ENCODE peak calls at places on chromosomes 5 and 9, in six cellular contexts. V is A549; J is fibroblast of lung; T is CD8-positive, alpha-beta T cell; B is endodermal cell; G is colonic mucosa. L is an unnamed sample. For H3K4me1, the result is how much of the 10 kb centered on the place peaks cover.

GRCh38 chr5:141957367-141957993 is 522 bp downstream of the PCDH12 start:
- DNase-seq in V (no peak), J (no peak), T (no peak), B (no peak), G (no peak), L (no peak)

GRCh38 chr5:168162464-168162863 is 129.0 kb upstream of the WWC1 start:
- DNase-seq in V (no peak), J (no peak), T (no peak), B (no peak), G (no peak), L (no peak)

GRCh38 chr5:33180900-33181299 is 259.9 kb upstream of the TARS1 start:
- DNase-seq in V (peak), J (peak), T (no peak), B (no peak), G (no peak), L (no peak)

GRCh38 chr5:72402381-72402890 is 82.3 kb downstream of the PTCD2 start:
- DNase-seq in V (peak), J (peak), T (no peak), B (no peak), G (no peak), L (no peak)

GRCh38 chr9:77807846-77808749 is 160.0 kb upstream of the GNA14 start:
- DNase-seq in V (no peak), J (peak), T (no peak), B (no peak), G (peak), L (peak)

GRCh38 chr5:142926549-142926948 is 156.4 kb downstream of the ARHGAP26 start:
- DNase-seq in V (no peak), J (no peak), T (no peak), B (no peak), G (no peak), L (no peak)

GRCh38 chr5:101782352-101783087 is 513.6 kb downstream of the SLCO4C1 start:
- DNase-seq in V (no peak), J (no peak), T (no peak), B (no peak), G (no peak), L (no peak)

GRCh38 chr5:75963554-75963953 is 119.6 kb upstream of the SV2C start:
- DNase-seq in V (no peak), J (no peak), T (no peak), B (no peak), G (no peak), L (no peak)

GRCh38 chr9:112493738-112494137 is 7.1 kb downstream of the KIAA1958 start:
- DNase-seq in V (no peak), J (peak), T (no peak), B (no peak), G (no peak), L (no peak)

GRCh38 chr5:156481741-156482140 is 154.8 kb downstream of the SGCD start:
- DNase-seq in V (no peak), J (no peak), T (no peak), B (no peak), G (no peak), L (no peak)

GRCh38 chr9:121609845-121610637 is 41.4 kb upstream of the DAB2IP start:
- DNase-seq in V (peak), J (peak), T (no peak), B (no peak), G (no peak), L (peak)

GRCh38 chr9:107809859-107810492 is 320.4 kb upstream of the KLF4 start:
- DNase-seq in V (no peak), J (peak), T (no peak), B (no peak), G (no peak), L (peak)

GRCh38 chr9:128902351-128903078 is 18.3 kb upstream of the PHYHD1 start:
- DNase-seq in V (no peak), J (no peak), T (peak), B (no peak), G (peak), L (peak)

GRCh38 chr5:33890147-33890546 is 1.6 kb downstream of the ADAMTS12 start:
- DNase-seq in V (no peak), J (peak), T (no peak), B (no peak), G (no peak), L (no peak)

GRCh38 chr5:154962494-154962893 is 21.6 kb downstream of the MRPL22 start:
- DNase-seq in V (no peak), J (no peak), T (no peak), B (no peak), G (no peak), L (no peak)

GRCh38 chr5:118553662-118554061 is 434.7 kb downstream of the DTWD2 start:
- DNase-seq in V (no peak), J (peak), T (no peak), B (no peak), G (no peak), L (no peak)

GRCh38 chr9:136777359-136777758 is 13.0 kb upstream of the LCN15 start:
- DNase-seq in V (no peak), J (no peak), T (no peak), B (no peak), G (peak), L (peak)

GRCh38 chr9:101226161-101226560 is 158.6 kb downstream of the BAAT start:
- DNase-seq in V (no peak), J (no peak), T (no peak), B (no peak), G (no peak), L (no peak)

GRCh38 chr5:151094054-151094858 is 13.4 kb upstream of the TNIP1 start:
- DNase-seq in V (peak), J (no peak), T (peak), B (peak), G (peak), L (peak)

GRCh38 chr5:56402273-56403223 is 169.4 kb upstream of the ANKRD55 start:
- DNase-seq in V (no peak), J (no peak), T (no peak), B (no peak), G (no peak), L (peak)

GRCh38 chr9:76255781-76256455 is 138.3 kb downstream of the RFK start:
- DNase-seq in V (no peak), J (peak), T (no peak), B (no peak), G (peak), L (peak)

GRCh38 chr5:71782393-71782770 is 63.3 kb downstream of the CARTPT start:
- DNase-seq in V (no peak), J (no peak), T (no peak), B (no peak), G (no peak), L (peak)

GRCh38 chr5:156896545-156896944 is 46.5 kb downstream of the PPP1R2B start:
- DNase-seq in V (no peak), J (no peak), T (no peak), B (no peak), G (no peak), L (no peak)

GRCh38 chr9:69444021-69444420 is 119.0 kb downstream of the ENTREP1 start:
- DNase-seq in V (no peak), J (peak), T (no peak), B (no peak), G (no peak), L (no peak)

GRCh38 chr5:14316471-14316870 is 173.3 kb downstream of the TRIO start:
- DNase-seq in V (no peak), J (peak), T (no peak), B (no peak), G (no peak), L (no peak)

GRCh38 chr5:130529716-130530485 is 625.6 kb downstream of the CHSY3 start:
- DNase-seq in V (no peak), J (no peak), T (no peak), B (no peak), G (no peak), L (no peak)

GRCh38 chr9:100011062-100011681 is 87.6 kb downstream of the ERP44 start:
- DNase-seq in V (peak), J (peak), T (peak), B (peak), G (peak), L (peak)

GRCh38 chr5:114249838-114250237 is 112.0 kb upstream of the KCNN2 start:
- DNase-seq in V (no peak), J (peak), T (no peak), B (no peak), G (no peak), L (no peak)

GRCh38 chr5:15827786-15828185 is 327.8 kb downstream of the FBXL7 start:
- DNase-seq in V (no peak), J (no peak), T (no peak), B (no peak), G (no peak), L (no peak)

GRCh38 chr9:136614967-136615623 is 47.6 kb upstream of the EGFL7 start:
- DNase-seq in V (no peak), J (no peak), T (no peak), B (peak), G (peak), L (peak)

GRCh38 chr9:116998305-116998704 is 311.2 kb downstream of the TRIM32 start:
- DNase-seq in V (no peak), J (peak), T (no peak), B (peak), G (no peak), L (no peak)

GRCh38 chr9:79952401-79952800 is 380.6 kb downstream of the TLE4 start:
- DNase-seq in V (no peak), J (no peak), T (no peak), B (no peak), G (no peak), L (no peak)

GRCh38 chr9:75168270-75169185 is 80.2 kb downstream of the OSTF1 start:
- DNase-seq in V (no peak), J (peak), T (no peak), B (no peak), G (no peak), L (no peak)

DNA sequence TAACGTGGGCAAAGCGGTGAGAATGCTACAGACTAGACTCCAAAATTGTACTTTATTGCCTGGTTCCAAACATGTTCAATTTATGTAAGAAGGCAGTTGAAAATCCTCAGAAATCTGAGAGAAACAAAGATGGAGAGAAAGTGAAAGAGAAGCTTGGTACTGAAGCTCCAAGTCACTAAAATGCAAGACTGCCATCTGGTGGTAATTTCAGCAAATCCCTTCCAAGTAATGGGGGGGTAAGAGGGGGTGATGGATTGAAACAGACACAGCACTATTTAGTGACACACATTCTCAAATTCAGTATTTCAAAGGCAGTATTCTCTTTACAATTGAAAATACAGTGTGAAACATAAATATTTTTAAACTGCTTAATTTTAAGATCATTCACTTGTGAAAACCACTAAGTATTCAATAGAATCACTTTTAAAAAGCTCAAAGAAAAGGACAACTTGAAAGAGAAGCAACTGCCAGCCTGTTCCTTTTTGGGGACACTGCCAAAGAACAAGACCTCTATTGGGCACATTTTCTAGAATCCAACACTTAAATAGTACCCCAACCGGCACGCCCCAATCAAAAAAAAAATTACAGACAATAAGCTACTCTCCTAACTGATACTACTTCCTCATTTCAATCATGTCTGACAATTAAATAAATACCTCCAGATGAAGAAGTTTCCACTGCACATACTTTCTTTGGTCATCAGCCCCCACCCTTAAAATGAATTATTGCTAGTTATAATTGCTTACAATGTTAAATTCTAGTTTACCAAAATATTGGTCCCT is 131.5 kb downstream of the AGTPBP1 start:
- DNase-seq in V (peak), J (peak), T (no peak), B (peak), G (peak), L (peak)
- H3K4me3 ChIP-seq in V (no peak), J (peak), T (no peak), B (no peak), G (no peak), L (no peak)

GRCh38 chr5:116377276-116378006 is 197.2 kb downstream of the SEMA6A start:
- DNase-seq in V (no peak), J (no peak), T (no peak), B (no peak), G (no peak), L (no peak)
- H3K4me1 ChIP-seq in V (under half), J (under half), T (under half), B (under half), G (under half), L (under half)

DNA sequence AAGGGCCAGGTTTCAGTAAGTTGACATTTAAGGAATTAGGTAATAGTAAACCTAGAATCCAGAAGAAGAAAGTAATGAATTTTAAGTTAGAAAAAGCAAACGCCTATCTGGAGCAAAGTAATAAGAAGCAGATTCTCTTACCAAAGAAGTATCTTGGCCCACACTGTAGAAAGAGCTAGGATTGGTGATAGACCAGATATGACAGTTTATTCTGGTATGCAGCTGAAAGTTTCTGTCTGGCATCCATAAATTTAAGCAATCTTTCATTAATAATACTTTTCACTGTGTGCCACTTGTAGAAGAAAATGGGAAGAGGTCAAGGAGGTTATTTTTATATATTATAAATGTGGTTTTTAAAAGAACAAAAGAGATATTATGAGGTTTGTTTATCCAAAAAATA is 3.0 kb downstream of the RECK start:
- DNase-seq in V (no peak), J (peak), T (no peak), B (no peak), G (no peak), L (no peak)
- H3K4me3 ChIP-seq in V (no peak), J (peak), T (no peak), B (no peak), G (no peak), L (no peak)

GRCh38 chr5:139577689-139578347 is 16.7 kb downstream of the UBE2D2 start:
- DNase-seq in V (no peak), J (no peak), T (no peak), B (no peak), G (no peak), L (no peak)
- H3K4me1 ChIP-seq in V (under half), J (under half), T (half or more), B (under half), G (under half), L (under half)

L was measured in small intestine.